ENCODE peak calls at places on chromosomes 5 and 9, in five cellular contexts. O is tibial artery, L is uterus, K is PC-3, B is tibial nerve. Y is an unnamed sample.
A peak's percentile ranks its signal among the peaks of the same experiment; 100 is the strongest.

GRCh38 chr9:114006155-114006550 is 71.9 kb downstream of the AMBP start:
- DNase-seq in L (no peak), K (no peak), B (peak; percentile 1), O (peak; percentile 51), Y (no peak)

GRCh38 chr5:1521054-1521453 is 2.7 kb downstream of the LPCAT1 start:
- DNase-seq in O (no peak), L (no peak), K (no peak), B (no peak), Y (no peak)

GRCh38 chr5:127650022-127650421 is 1.1 kb downstream of the CTXN3 start:
- DNase-seq in O (no peak), B (no peak), L (no peak), K (no peak), Y (no peak)

GRCh38 chr5:30279237-30279636 is 914.2 kb upstream of the CDH6 start:
- DNase-seq in O (no peak), L (no peak), B (no peak), K (peak; percentile 81), Y (no peak)

GRCh38 chr5:31270396-31270795 is 76.9 kb downstream of the CDH6 start:
- DNase-seq in B (no peak), O (no peak), K (peak; percentile 42), L (no peak), Y (no peak)

GRCh38 chr9:120730661-120731514 is 16.6 kb upstream of the MEGF9 start:
- DNase-seq in B (no peak), L (no peak), K (peak; percentile 95), O (peak; percentile 78), Y (no peak)

GRCh38 chr5:10711562-10711961 is 49.5 kb downstream of the DAP start:
- DNase-seq in O (no peak), K (no peak), L (no peak), B (no peak), Y (no peak)

GRCh38 chr9:15697459-15697858 is 144.6 kb downstream of the CCDC171 start:
- DNase-seq in L (no peak), K (peak; percentile 65), B (no peak), O (no peak), Y (no peak)

GRCh38 chr5:177470759-177471536 is 2.5 kb downstream of the DBN1 start:
- DNase-seq in L (peak; percentile 13), K (peak; percentile 62), B (no peak), O (no peak), Y (no peak)

GRCh38 chr9:110753734-110754231 is 85.2 kb downstream of the MUSK start:
- DNase-seq in L (no peak), K (no peak), B (no peak), O (no peak), Y (no peak)

GRCh38 chr5:77129386-77129785 is 42.3 kb upstream of the ZBED3 start:
- DNase-seq in B (no peak), O (no peak), L (peak; percentile 37), K (peak; percentile 54), Y (no peak)

GRCh38 chr5:1255081-1255561 is 29.9 kb downstream of the SLC6A18 start:
- DNase-seq in K (no peak), O (no peak), B (no peak), L (no peak), Y (peak; percentile 63)

GRCh38 chr9:113886003-113886324 is 9.9 kb downstream of the ZNF618 start:
- DNase-seq in O (no peak), K (no peak), L (peak; percentile 47), B (no peak), Y (no peak)

DNA sequence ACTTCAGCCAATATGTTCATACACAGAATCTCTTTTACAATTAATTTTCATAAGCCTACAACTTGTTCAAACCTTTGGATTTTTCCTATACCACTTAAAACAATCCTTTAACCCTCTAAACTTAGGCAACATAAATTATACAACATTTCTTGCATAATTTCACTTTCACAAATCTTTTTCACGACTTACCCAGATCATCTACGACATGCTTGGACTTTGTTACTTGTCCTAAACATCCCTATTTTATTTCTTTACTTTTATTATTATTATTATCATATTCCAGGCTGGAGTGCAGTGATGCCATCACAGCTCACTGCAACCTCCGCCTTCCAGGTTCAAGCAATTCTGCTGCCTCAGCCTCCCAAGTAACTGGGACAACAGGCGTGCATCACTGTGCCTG is 68.0 kb downstream of the CACNA1B start:
- DNase-seq in O (no peak), L (no peak), B (no peak), K (peak; percentile 2), Y (no peak)
- H3K27ac ChIP-seq in O (no peak overlapping the region), L (no peak overlapping the region), B (no peak overlapping the region), K (no peak overlapping the region), Y (no peak overlapping the region)

DNA sequence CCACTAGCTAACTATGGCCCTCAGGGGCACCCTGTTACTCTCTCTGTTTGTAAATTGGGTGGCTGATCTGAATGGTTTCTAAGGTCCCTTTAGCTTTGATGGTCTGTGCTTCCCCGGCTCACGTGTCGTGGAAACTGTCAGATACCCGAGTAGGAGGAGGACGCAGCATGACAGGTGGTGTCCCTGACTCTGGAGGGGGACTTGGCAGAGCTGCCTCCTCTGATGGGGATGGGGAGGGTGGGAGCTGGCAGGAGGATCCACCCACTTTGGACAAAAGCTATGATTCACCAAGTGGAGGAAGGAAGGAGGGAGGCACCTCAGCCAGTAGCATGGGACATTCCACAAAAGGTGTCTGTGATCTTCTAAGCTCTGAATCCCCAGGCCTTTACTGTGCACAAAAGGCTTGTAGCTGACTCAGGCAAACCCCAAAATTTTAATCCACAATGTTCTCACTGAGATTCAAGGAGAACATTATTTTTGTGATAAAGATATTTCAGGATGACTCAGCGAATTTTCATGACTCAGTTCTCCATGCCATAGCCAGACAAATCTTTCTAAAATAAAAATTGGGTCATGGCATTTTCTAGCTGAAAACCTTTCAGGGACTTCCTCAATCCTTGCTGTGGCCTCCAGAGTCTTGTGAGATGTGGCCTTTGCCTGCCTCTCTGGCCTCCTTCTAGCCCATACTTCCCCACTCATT is 131.0 kb upstream of the BRINP1 start:
- DNase-seq in B (no peak), K (no peak), L (no peak), O (no peak), Y (no peak)
- H3K9me3 ChIP-seq in B (no peaks in the 10 kb centered on the region), K (no peaks in the 10 kb centered on the region), L (no peaks in the 10 kb centered on the region), O (no peaks in the 10 kb centered on the region), Y (no peaks in the 10 kb centered on the region)

DNA sequence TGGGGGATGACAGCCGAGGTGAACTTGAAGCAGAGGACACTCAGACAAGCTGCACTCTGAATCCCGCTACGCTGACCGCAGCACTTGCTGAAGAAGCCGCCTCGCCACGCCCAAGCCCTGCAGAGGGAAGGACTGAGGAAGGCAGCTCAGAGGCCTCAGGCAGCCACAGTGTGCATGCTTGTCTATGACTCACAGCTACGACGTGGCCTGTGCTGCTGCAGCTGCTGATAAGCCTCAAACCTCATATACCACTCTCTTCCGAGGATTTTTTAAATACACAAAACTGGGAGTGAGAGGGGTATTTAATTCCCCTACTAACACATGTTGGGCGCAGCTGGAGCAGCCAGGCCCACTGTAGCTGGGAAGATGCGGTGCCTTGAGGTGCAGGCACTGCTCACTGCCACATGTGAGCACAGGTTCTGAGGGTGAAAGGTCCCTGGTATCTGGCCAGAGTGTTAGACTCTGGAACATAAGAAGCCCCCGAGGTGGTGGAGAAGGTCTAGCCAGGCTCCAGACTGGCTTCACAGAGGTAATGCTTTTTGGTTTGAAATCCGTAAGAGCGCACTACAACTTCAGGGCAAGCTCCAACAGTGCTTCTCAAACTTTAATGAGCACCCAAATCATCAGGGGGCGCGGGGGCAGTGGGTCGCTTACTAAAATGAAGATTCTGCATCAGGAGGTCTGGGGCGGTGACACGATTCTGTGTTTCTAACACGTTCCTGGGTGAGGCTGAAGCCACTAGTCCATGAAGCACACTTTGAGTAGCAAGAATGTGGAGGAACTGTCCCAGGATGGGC is 196.8 kb downstream of the AUH start:
- DNase-seq in O (peak; percentile 78), B (no peak), L (peak; percentile 42), K (peak; percentile 89), Y (peak; percentile 49)
- H3K4me3 ChIP-seq in O (no peak overlapping the region), B (no peak overlapping the region), L (no peak overlapping the region), K (no peak overlapping the region), Y (no peak overlapping the region)

GRCh38 chr5:100840364-100840763 is 62.7 kb downstream of the ST8SIA4 start:
- DNase-seq in O (no peak), L (no peak), K (peak; percentile 87), B (no peak), Y (no peak)
- H3K27ac ChIP-seq in O (no peak overlapping the region), L (no peak overlapping the region), K (peak overlapping the region; percentile 32), B (no peak overlapping the region), Y (no peak overlapping the region)

GRCh38 chr9:135224921-135225541 is 137.6 kb downstream of the OLFM1 start:
- DNase-seq in O (no peak), L (no peak), K (no peak), B (no peak), Y (no peak)
- H3K9me3 ChIP-seq in O (no peaks in the 10 kb centered on the region), L (no peaks in the 10 kb centered on the region), K (no peaks in the 10 kb centered on the region), B (no peaks in the 10 kb centered on the region), Y (no peaks in the 10 kb centered on the region)

GRCh38 chr9:93950619-93951601 is 4.2 kb downstream of the BARX1 start:
- DNase-seq in K (peak; percentile 15), B (peak; percentile 24), L (no peak), O (no peak), Y (no peak)
- H3K4me3 ChIP-seq in K (peak overlapping the region; percentile 67), B (peak overlapping the region; percentile 57), L (peak overlapping the region; percentile 13), O (peak overlapping the region; percentile 61), Y (peak overlapping the region; percentile 60)

GRCh38 chr5:141958113-141958512 is at the start of gene PCDH12:
- DNase-seq in B (no peak), L (no peak), O (no peak), K (no peak), Y (no peak)
- H3K27ac ChIP-seq in B (no peak within 1 kb of the TSS), L (peak within 1 kb of the TSS; percentile 43), O (no peak within 1 kb of the TSS), K (no peak within 1 kb of the TSS), Y (no peak within 1 kb of the TSS)

GRCh38 chr9:118331622-118332045 is 627.4 kb downstream of the TLR4 start:
- DNase-seq in O (no peak), L (no peak), K (peak; percentile 53), B (no peak), Y (no peak)
- H3K9me3 ChIP-seq in O (no peaks in the 10 kb centered on the region), L (no peaks in the 10 kb centered on the region), K (no peaks in the 10 kb centered on the region), B (no peaks in the 10 kb centered on the region), Y (no peaks in the 10 kb centered on the region)

DNA sequence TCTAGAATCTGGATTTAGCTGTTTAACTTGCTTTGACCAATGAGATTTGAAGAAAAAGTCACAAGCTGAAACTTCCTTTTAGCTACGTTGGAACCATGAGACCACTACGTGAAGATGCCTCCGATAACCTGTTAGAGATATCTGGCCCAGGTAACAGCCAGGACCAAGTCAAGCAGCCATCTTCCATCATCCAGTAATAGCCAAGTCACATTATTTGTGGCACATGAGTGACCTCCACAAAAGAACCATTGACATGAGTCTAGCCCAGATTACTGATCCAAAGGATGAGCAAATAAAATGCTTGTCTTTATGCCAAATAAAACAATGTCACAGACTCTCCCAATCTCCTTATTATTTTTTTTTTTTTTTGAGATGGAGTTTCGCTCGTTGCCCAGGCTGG is 1.6 kb downstream of the DEPDC1B start:
- DNase-seq in L (no peak), K (no peak), B (no peak), O (no peak), Y (no peak)
- H3K4me3 ChIP-seq in L (no peak overlapping the region), K (no peak overlapping the region), B (no peak overlapping the region), O (no peak overlapping the region), Y (no peak overlapping the region)

Y was measured in CD8-positive, alpha-beta memory T cell.